ENCODE peak calls at places on chromosomes 12 and 14, in seven cellular contexts. One of them, this sample, is unnamed.

GRCh38 chr12:52361553-52361952 is 5.7 kb downstream of the KRT85 start:
- DNase-seq in BE2C: no peak
- DNase-seq in body of pancreas: no peak
- DNase-seq in stomach: no peak
- DNase-seq in HCT116: no peak
- DNase-seq in glutamatergic neuron: no peak
- DNase-seq in activated B cell treated with CpG ODN at 0.5 μM for 24 hours: no peak
- DNase-seq in this sample: no peak

GRCh38 chr12:76470028-76470939 is 89.3 kb downstream of the OSBPL8 start:
- DNase-seq in glutamatergic neuron: no peak
- DNase-seq in stomach: no peak
- DNase-seq in BE2C: no peak
- DNase-seq in body of pancreas: no peak
- DNase-seq in activated B cell treated with CpG ODN at 0.5 μM for 24 hours: no peak
- DNase-seq in HCT116: no peak
- DNase-seq in this sample: peak; percentile 34

GRCh38 chr12:96327889-96328288 is 72.3 kb downstream of the CDK17 start:
- DNase-seq in glutamatergic neuron: no peak
- DNase-seq in BE2C: no peak
- DNase-seq in activated B cell treated with CpG ODN at 0.5 μM for 24 hours: no peak
- DNase-seq in stomach: no peak
- DNase-seq in HCT116: no peak
- DNase-seq in body of pancreas: no peak
- DNase-seq in this sample: no peak

GRCh38 chr14:98822917-98823316 is 449.1 kb downstream of the BCL11B start:
- DNase-seq in body of pancreas: no peak
- DNase-seq in BE2C: no peak
- DNase-seq in stomach: no peak
- DNase-seq in glutamatergic neuron: no peak
- DNase-seq in activated B cell treated with CpG ODN at 0.5 μM for 24 hours: no peak
- DNase-seq in HCT116: no peak
- DNase-seq in this sample: peak; percentile 12

GRCh38 chr12:110245278-110245868 is 35.7 kb upstream of the ATP2A2 start:
- DNase-seq in BE2C: peak; percentile 38
- DNase-seq in stomach: peak; percentile 72
- DNase-seq in activated B cell treated with CpG ODN at 0.5 μM for 24 hours: peak; percentile 36
- DNase-seq in glutamatergic neuron: peak; percentile 35
- DNase-seq in HCT116: no peak
- DNase-seq in body of pancreas: peak; percentile 52
- DNase-seq in this sample: peak; percentile 49

GRCh38 chr12:42885677-42886076 is 296.1 kb upstream of the PRICKLE1 start:
- DNase-seq in glutamatergic neuron: no peak
- DNase-seq in BE2C: no peak
- DNase-seq in body of pancreas: no peak
- DNase-seq in activated B cell treated with CpG ODN at 0.5 μM for 24 hours: no peak
- DNase-seq in HCT116: no peak
- DNase-seq in stomach: no peak
- DNase-seq in this sample: no peak

GRCh38 chr14:99779751-99780150 is 13.5 kb upstream of the EML1 start:
- DNase-seq in HCT116: no peak
- DNase-seq in glutamatergic neuron: no peak
- DNase-seq in BE2C: no peak
- DNase-seq in body of pancreas: no peak
- DNase-seq in stomach: no peak
- DNase-seq in activated B cell treated with CpG ODN at 0.5 μM for 24 hours: no peak
- DNase-seq in this sample: no peak

GRCh38 chr14:75440733-75441474 is 13.1 kb downstream of the JDP2 start:
- DNase-seq in HCT116: no peak
- DNase-seq in activated B cell treated with CpG ODN at 0.5 μM for 24 hours: no peak
- DNase-seq in stomach: peak; percentile 53
- DNase-seq in body of pancreas: peak; percentile 79
- DNase-seq in BE2C: no peak
- DNase-seq in glutamatergic neuron: no peak
- DNase-seq in this sample: no peak

GRCh38 chr14:69580009-69580577 is 5.4 kb upstream of the CCDC177 start:
- DNase-seq in HCT116: peak; percentile 37
- DNase-seq in BE2C: peak; percentile 51
- DNase-seq in stomach: peak; percentile 30
- DNase-seq in activated B cell treated with CpG ODN at 0.5 μM for 24 hours: no peak
- DNase-seq in body of pancreas: peak; percentile 19
- DNase-seq in glutamatergic neuron: peak; percentile 58
- DNase-seq in this sample: peak; percentile 66

GRCh38 chr12:32025906-32026305 is 66.7 kb downstream of the RESF1 start:
- DNase-seq in activated B cell treated with CpG ODN at 0.5 μM for 24 hours: no peak
- DNase-seq in body of pancreas: no peak
- DNase-seq in stomach: no peak
- DNase-seq in BE2C: no peak
- DNase-seq in HCT116: no peak
- DNase-seq in glutamatergic neuron: no peak
- DNase-seq in this sample: no peak

GRCh38 chr12:131912526-131913274 is 16.4 kb upstream of the PUS1 start:
- DNase-seq in activated B cell treated with CpG ODN at 0.5 μM for 24 hours: no peak
- DNase-seq in body of pancreas: peak; percentile 75
- DNase-seq in BE2C: peak; percentile 99
- DNase-seq in stomach: peak; percentile 56
- DNase-seq in HCT116: peak; percentile 57
- DNase-seq in glutamatergic neuron: no peak
- DNase-seq in this sample: peak; percentile 98

GRCh38 chr12:117865505-117865904 is 103.3 kb downstream of the KSR2 start:
- DNase-seq in BE2C: no peak
- DNase-seq in stomach: no peak
- DNase-seq in HCT116: no peak
- DNase-seq in body of pancreas: no peak
- DNase-seq in activated B cell treated with CpG ODN at 0.5 μM for 24 hours: no peak
- DNase-seq in glutamatergic neuron: no peak
- DNase-seq in this sample: no peak
- TF ChIP-seq CTCF in BE2C: no peak
- TF ChIP-seq CTCF in stomach: no peak
- TF ChIP-seq CTCF in HCT116: no peak
- TF ChIP-seq CTCF in body of pancreas: no peak
- TF ChIP-seq CTCF in activated B cell treated with CpG ODN at 0.5 μM for 24 hours: no peak
- TF ChIP-seq CTCF in glutamatergic neuron: no peak
- TF ChIP-seq CTCF in this sample: no peak

GRCh38 chr14:94307410-94307992 is 14.4 kb upstream of the SERPINA10 start:
- DNase-seq in activated B cell treated with CpG ODN at 0.5 μM for 24 hours: no peak
- DNase-seq in glutamatergic neuron: no peak
- DNase-seq in stomach: no peak
- DNase-seq in body of pancreas: no peak
- DNase-seq in BE2C: no peak
- DNase-seq in HCT116: peak; percentile 28
- DNase-seq in this sample: no peak
- TF ChIP-seq CTCF in activated B cell treated with CpG ODN at 0.5 μM for 24 hours: no peak
- TF ChIP-seq CTCF in glutamatergic neuron: peak; percentile 72
- TF ChIP-seq CTCF in stomach: no peak
- TF ChIP-seq CTCF in body of pancreas: no peak
- TF ChIP-seq CTCF in BE2C: peak; percentile 50
- TF ChIP-seq CTCF in HCT116: peak; percentile 52
- TF ChIP-seq CTCF in this sample: no peak

GRCh38 chr12:90611891-90612290 is 343.1 kb downstream of the CCER1 start:
- DNase-seq in HCT116: no peak
- DNase-seq in body of pancreas: no peak
- DNase-seq in glutamatergic neuron: no peak
- DNase-seq in activated B cell treated with CpG ODN at 0.5 μM for 24 hours: no peak
- DNase-seq in BE2C: no peak
- DNase-seq in stomach: no peak
- DNase-seq in this sample: no peak
- TF ChIP-seq CTCF in HCT116: no peak
- TF ChIP-seq CTCF in body of pancreas: no peak
- TF ChIP-seq CTCF in glutamatergic neuron: no peak
- TF ChIP-seq CTCF in activated B cell treated with CpG ODN at 0.5 μM for 24 hours: no peak
- TF ChIP-seq CTCF in BE2C: no peak
- TF ChIP-seq CTCF in stomach: no peak
- TF ChIP-seq CTCF in this sample: no peak

GRCh38 chr12:1632702-1633101 is 3.7 kb downstream of the WNT5B start:
- DNase-seq in HCT116: no peak
- DNase-seq in body of pancreas: no peak
- DNase-seq in activated B cell treated with CpG ODN at 0.5 μM for 24 hours: no peak
- DNase-seq in stomach: no peak
- DNase-seq in glutamatergic neuron: no peak
- DNase-seq in BE2C: no peak
- DNase-seq in this sample: no peak

GRCh38 chr12:1634590-1635191 is 5.7 kb downstream of the WNT5B start:
- DNase-seq in BE2C: peak; percentile 81
- DNase-seq in stomach: peak; percentile 86
- DNase-seq in glutamatergic neuron: peak; percentile 86
- DNase-seq in body of pancreas: peak; percentile 90
- DNase-seq in activated B cell treated with CpG ODN at 0.5 μM for 24 hours: peak; percentile 33
- DNase-seq in HCT116: peak; percentile 63
- DNase-seq in this sample: peak; percentile 74

GRCh38 chr12:1633459-1633858 is 4.4 kb downstream of the WNT5B start:
- DNase-seq in glutamatergic neuron: no peak
- DNase-seq in HCT116: no peak
- DNase-seq in BE2C: no peak
- DNase-seq in activated B cell treated with CpG ODN at 0.5 μM for 24 hours: no peak
- DNase-seq in body of pancreas: no peak
- DNase-seq in stomach: no peak
- DNase-seq in this sample: no peak

GRCh38 chr12:1635656-1636055 is 6.6 kb downstream of the WNT5B start:
- DNase-seq in activated B cell treated with CpG ODN at 0.5 μM for 24 hours: no peak
- DNase-seq in HCT116: no peak
- DNase-seq in glutamatergic neuron: no peak
- DNase-seq in stomach: no peak
- DNase-seq in BE2C: no peak
- DNase-seq in body of pancreas: no peak
- DNase-seq in this sample: no peak

GRCh38 chr12:1634149-1634548 is 5.1 kb downstream of the WNT5B start:
- DNase-seq in glutamatergic neuron: no peak
- DNase-seq in body of pancreas: no peak
- DNase-seq in HCT116: no peak
- DNase-seq in activated B cell treated with CpG ODN at 0.5 μM for 24 hours: no peak
- DNase-seq in stomach: no peak
- DNase-seq in BE2C: no peak
- DNase-seq in this sample: no peak
- TF ChIP-seq CTCF in glutamatergic neuron: no peak
- TF ChIP-seq CTCF in body of pancreas: no peak
- TF ChIP-seq CTCF in HCT116: no peak
- TF ChIP-seq CTCF in activated B cell treated with CpG ODN at 0.5 μM for 24 hours: no peak
- TF ChIP-seq CTCF in stomach: no peak
- TF ChIP-seq CTCF in BE2C: no peak
- TF ChIP-seq CTCF in this sample: no peak

DNA sequence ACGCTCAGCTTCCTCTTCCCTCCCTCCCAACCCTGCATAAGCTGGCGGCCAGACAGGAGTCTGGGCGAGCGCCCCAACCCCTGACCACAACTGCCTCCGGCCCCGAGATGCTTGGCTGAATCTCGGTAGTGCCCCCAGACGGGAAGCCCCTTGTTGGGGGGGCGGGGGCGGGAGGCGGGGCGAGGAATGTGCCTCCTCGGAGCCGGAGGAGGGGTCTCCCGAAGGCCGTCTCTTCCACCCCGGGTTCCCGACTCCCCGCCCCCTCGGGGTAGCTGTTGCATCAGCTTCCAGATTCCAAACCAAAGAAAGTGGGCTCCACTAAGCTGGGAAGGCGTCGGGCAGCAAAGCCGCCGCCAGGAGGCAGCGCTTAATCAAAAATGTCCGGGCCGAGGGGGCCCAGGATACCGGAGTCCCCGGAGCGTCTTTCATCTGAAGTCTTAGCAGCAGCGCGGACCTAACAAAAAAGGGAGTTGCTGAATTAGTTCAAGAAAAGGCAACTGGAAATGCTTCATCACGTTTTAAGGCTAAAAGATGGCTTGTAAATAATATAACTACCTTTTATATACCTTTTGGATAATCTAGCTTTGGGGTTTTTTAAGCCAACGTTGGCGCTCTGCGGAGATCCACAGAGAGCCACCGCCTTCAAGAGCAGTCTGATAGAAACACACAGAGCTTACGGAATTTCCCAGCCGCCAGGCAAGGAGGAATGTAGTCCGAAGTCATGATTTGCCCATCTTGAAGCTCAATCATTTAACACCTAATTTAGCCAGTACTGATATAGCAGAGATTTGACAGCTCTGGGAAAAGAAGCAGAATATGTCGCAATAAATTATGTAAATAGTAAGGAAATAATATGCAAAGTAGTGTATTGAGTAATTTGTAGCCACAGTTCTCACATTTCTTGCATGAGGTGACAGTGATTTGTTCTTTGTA is 6.8 kb upstream of the MRPL52 start:
- DNase-seq in stomach: peak; percentile 74
- DNase-seq in HCT116: peak; percentile 51
- DNase-seq in activated B cell treated with CpG ODN at 0.5 μM for 24 hours: peak; percentile 69
- DNase-seq in BE2C: peak; percentile 80
- DNase-seq in body of pancreas: peak; percentile 71
- DNase-seq in glutamatergic neuron: peak; percentile 83
- DNase-seq in this sample: peak; percentile 87
- TF ChIP-seq CTCF in stomach: peak; percentile 77
- TF ChIP-seq CTCF in HCT116: peak; percentile 81
- TF ChIP-seq CTCF in activated B cell treated with CpG ODN at 0.5 μM for 24 hours: no peak
- TF ChIP-seq CTCF in BE2C: peak; percentile 83
- TF ChIP-seq CTCF in body of pancreas: peak; percentile 77
- TF ChIP-seq CTCF in glutamatergic neuron: peak; percentile 78
- TF ChIP-seq CTCF in this sample: peak; percentile 66